ENCODE peak calls at places on chromosomes 11 and 22, in eight cellular contexts. U, M, R, B, Q, N, Z and O are unnamed samples.

GRCh38 chr22:41047741-41048140 is 44.7 kb upstream of the EP300 start:
- DNase-seq in U (no peak), M (no peak), R (no peak), B (no peak), Q (no peak), N (no peak), Z (no peak), O (no peak)

GRCh38 chr11:74696932-74697687 is 34.1 kb downstream of the CHRDL2 start:
- DNase-seq in U (no peak), M (no peak), R (peak), B (peak), Q (no peak), N (peak), Z (no peak), O (peak)

GRCh38 chr22:45270095-45271020 is 14.4 kb upstream of the UPK3A start:
- DNase-seq in U (no peak), M (no peak), R (no peak), B (no peak), Q (no peak), N (no peak), Z (no peak), O (no peak)

GRCh38 chr22:29673361-29673760 is 46.4 kb upstream of the CABP7 start:
- DNase-seq in U (no peak), M (no peak), R (no peak), B (no peak), Q (no peak), N (no peak), Z (no peak), O (no peak)

GRCh38 chr11:129766858-129767604 is 48.6 kb upstream of the TMEM45B start:
- DNase-seq in U (no peak), M (peak), R (peak), B (no peak), Q (peak), N (peak), Z (no peak), O (no peak)

GRCh38 chr22:23305922-23306374 is 125.6 kb downstream of the BCR start:
- DNase-seq in U (no peak), M (no peak), R (peak), B (no peak), Q (no peak), N (peak), Z (peak), O (no peak)

GRCh38 chr11:87871071-87871470 is 304.2 kb downstream of the RAB38 start:
- DNase-seq in U (no peak), M (no peak), R (no peak), B (no peak), Q (no peak), N (no peak), Z (no peak), O (no peak)

GRCh38 chr11:134541355-134541754 is 129.3 kb upstream of the B3GAT1 start:
- DNase-seq in U (no peak), M (no peak), R (no peak), B (no peak), Q (peak), N (no peak), Z (no peak), O (no peak)

GRCh38 chr11:2788751-2789140 is 89.0 kb upstream of the KCNQ1OT1 start:
- DNase-seq in U (no peak), M (no peak), R (no peak), B (no peak), Q (peak), N (no peak), Z (no peak), O (no peak)

GRCh38 chr11:11626128-11626527 is 4.3 kb upstream of the GALNT18 start:
- DNase-seq in U (no peak), M (no peak), R (peak), B (no peak), Q (no peak), N (no peak), Z (no peak), O (no peak)

GRCh38 chr22:49965291-49966040 is 4.9 kb downstream of the PIM3 start:
- DNase-seq in U (no peak), M (no peak), R (no peak), B (no peak), Q (peak), N (no peak), Z (no peak), O (no peak)

GRCh38 chr22:24189249-24190158 is 8.2 kb downstream of the SUSD2 start:
- DNase-seq in U (no peak), M (no peak), R (peak), B (peak), Q (no peak), N (peak), Z (no peak), O (peak)

GRCh38 chr11:95345651-95346050 is 114.6 kb upstream of the SESN3 start:
- DNase-seq in U (no peak), M (no peak), R (no peak), B (no peak), Q (no peak), N (no peak), Z (no peak), O (no peak)

GRCh38 chr22:32949719-32950118 is 108.5 kb downstream of the SYN3 start:
- DNase-seq in U (no peak), M (no peak), R (no peak), B (no peak), Q (no peak), N (no peak), Z (no peak), O (no peak)

GRCh38 chr22:37098976-37099577 is 10.4 kb downstream of the TMPRSS6 start:
- DNase-seq in U (no peak), M (no peak), R (no peak), B (no peak), Q (no peak), N (no peak), Z (no peak), O (no peak)

GRCh38 chr22:25518000-25518663 is 46.3 kb upstream of the GRK3 start:
- DNase-seq in U (no peak), M (no peak), R (no peak), B (no peak), Q (no peak), N (no peak), Z (no peak), O (no peak)